ENCODE peak calls at places on chromosomes 16 and 17, in seven cellular contexts. V is activated CD4-positive, alpha-beta T cell treated with anti-CD3 and anti-CD28 coated beads, Interleukin-2, amount 50 U/mL, for 1 hour; E is cortex of kidney; C is heart right ventricle; I is lung; T is ovary; J is activated effector memory CD4-positive, alpha-beta T cell treated with Interleukin-2 at 50 U/mL for 16 hours. N is an unnamed sample.

GRCh38 chr17:71548540-71549190 is 572.2 kb upstream of the SOX9 start:
- DNase-seq in T (no peak), I (no peak), V (no peak), C (no peak), E (no peak), J (no peak), N (no peak)

GRCh38 chr17:56867948-56868376 is 34.0 kb downstream of the DGKE start:
- DNase-seq in T (no peak), J (no peak), E (no peak), V (no peak), I (no peak), C (no peak), N (no peak)

GRCh38 chr17:38361700-38362465 is 10.2 kb downstream of the SOCS7 start:
- DNase-seq in V (no peak), I (no peak), J (no peak), C (no peak), T (no peak), E (no peak), N (no peak)

GRCh38 chr16:87525352-87525751 is 32.5 kb upstream of the ZCCHC14 start:
- DNase-seq in T (no peak), I (no peak), E (no peak), C (no peak), V (no peak), J (no peak), N (no peak)

GRCh38 chr17:6753006-6753445 is 2.8 kb upstream of the XAF1 start:
- DNase-seq in V (no peak), I (peak; percentile 41), J (no peak), E (no peak), T (peak; percentile 66), C (peak; percentile 82), N (peak; percentile 40)

GRCh38 chr16:88697831-88698693 is 8.1 kb downstream of the RNF166 start:
- DNase-seq in E (no peak), J (no peak), I (no peak), T (no peak), V (peak; percentile 22), C (no peak), N (no peak)

GRCh38 chr17:64343833-64344637 is 46.6 kb downstream of the PECAM1 start:
- DNase-seq in V (peak; percentile 32), T (peak; percentile 73), E (no peak), J (no peak), C (peak; percentile 92), I (peak; percentile 87), N (peak; percentile 74)

GRCh38 chr17:9195346-9195870 is 174.1 kb downstream of the NTN1 start:
- DNase-seq in E (no peak), I (no peak), C (no peak), V (no peak), T (no peak), J (no peak), N (no peak)

GRCh38 chr17:27573971-27574525 is 56.9 kb upstream of the LGALS9 start:
- DNase-seq in T (no peak), J (no peak), I (no peak), C (no peak), V (no peak), E (no peak), N (no peak)

GRCh38 chr16:49532873-49533272 is 159.3 kb downstream of the C16orf78 start:
- DNase-seq in V (no peak), T (no peak), I (no peak), C (no peak), E (no peak), J (no peak), N (no peak)

GRCh38 chr17:10738516-10739258 is 8.9 kb upstream of the TMEM220 start:
- DNase-seq in I (no peak), V (no peak), E (no peak), J (no peak), C (no peak), T (no peak), N (no peak)

GRCh38 chr17:16428098-16428882 is 12.9 kb downstream of the TRPV2 start:
- DNase-seq in T (no peak), V (peak; percentile 46), C (no peak), E (no peak), I (peak; percentile 62), J (no peak), N (peak; percentile 47)

GRCh38 chr16:3578121-3578520 is 918 bp upstream of the NLRC3 start:
- DNase-seq in E (no peak), V (peak; percentile 32), I (no peak), T (no peak), J (peak; percentile 41), C (no peak), N (no peak)

GRCh38 chr16:48497932-48498760 is 111.8 kb downstream of the N4BP1 start:
- DNase-seq in C (no peak), T (peak; percentile 68), E (no peak), I (no peak), J (no peak), V (no peak), N (no peak)

GRCh38 chr16:13083687-13084086 is 182.3 kb downstream of the SHISA9 start:
- DNase-seq in V (no peak), E (no peak), T (no peak), C (no peak), I (no peak), J (no peak), N (no peak)

GRCh38 chr17:49989518-49989880 is 5.5 kb downstream of the DLX3 start:
- DNase-seq in E (no peak), T (no peak), V (no peak), J (no peak), C (no peak), I (no peak), N (no peak)

N was measured in mucosa of gallbladder.